ENCODE peak calls at places on chromosomes 4 and X, in nine cellular contexts. Y, S, Z, P, M, R, N, V and F are unnamed samples.

GRCh38 chrX:21764043-21764442 is 6.1 kb upstream of the SMPX start:
- DNase-seq in Y (no peak), S (no peak), Z (no peak), P (no peak), M (no peak), R (no peak), N (no peak), V (no peak), F (no peak)

GRCh38 chr4:17385403-17385802 is 126.5 kb downstream of the QDPR start:
- DNase-seq in Y (no peak), S (peak; percentile 39), Z (no peak), P (no peak), M (no peak), R (no peak), N (no peak), V (no peak), F (no peak)

GRCh38 chr4:112379306-112379705 is 82.1 kb downstream of the ALPK1 start:
- DNase-seq in Y (no peak), S (no peak), Z (no peak), P (no peak), M (peak; percentile 50), R (no peak), N (no peak), V (no peak), F (peak; percentile 24)

GRCh38 chr4:304987-305680 is at the start of gene ZNF732:
- DNase-seq in Y (no peak), S (no peak), Z (no peak), P (no peak), M (peak; percentile 96), R (no peak), N (no peak), V (no peak), F (peak; percentile 60)

GRCh38 chrX:80817002-80817401 is 7.3 kb upstream of the BRWD3 start:
- DNase-seq in Y (no peak), S (peak; percentile 13), Z (no peak), P (no peak), M (no peak), R (no peak), N (no peak), V (no peak), F (no peak)

GRCh38 chr4:22237155-22237751 is 278.6 kb downstream of the ADGRA3 start:
- DNase-seq in Y (peak; percentile 88), S (peak; percentile 27), Z (peak; percentile 68), P (no peak), M (peak; percentile 15), R (no peak), N (peak; percentile 87), V (no peak), F (no peak)

GRCh38 chr4:15778191-15778741 is at the start of gene CD38:
- DNase-seq in Y (peak; percentile 65), S (no peak), Z (no peak), P (no peak), M (no peak), R (no peak), N (peak; percentile 87), V (no peak), F (peak; percentile 62)

GRCh38 chr4:86493460-86493859 is 100.7 kb upstream of the PTPN13 start:
- DNase-seq in Y (no peak), S (no peak), Z (no peak), P (no peak), M (no peak), R (no peak), N (no peak), V (no peak), F (no peak)

GRCh38 chrX:153530411-153531145 is 13.1 kb downstream of the ATP2B3 start:
- DNase-seq in Y (no peak), S (no peak), Z (no peak), P (no peak), M (no peak), R (no peak), N (no peak), V (no peak), F (no peak)

GRCh38 chrX:25158635-25159034 is 142.9 kb upstream of the ARX start:
- DNase-seq in Y (no peak), S (peak; percentile 81), Z (no peak), P (no peak), M (no peak), R (no peak), N (no peak), V (no peak), F (no peak)

GRCh38 chr4:184328022-184328736 is 110.5 kb upstream of the ENPP6 start:
- DNase-seq in Y (no peak), S (peak; percentile 6), Z (no peak), P (no peak), M (no peak), R (no peak), N (no peak), V (no peak), F (no peak)

GRCh38 chrX:47579537-47579936 is 2.7 kb upstream of the TIMP1 start:
- DNase-seq in Y (no peak), S (peak; percentile 59), Z (no peak), P (no peak), M (no peak), R (no peak), N (no peak), V (no peak), F (no peak)

GRCh38 chr4:82984459-82984858 is 26.2 kb downstream of the LIN54 start:
- DNase-seq in Y (no peak), S (peak; percentile 56), Z (no peak), P (no peak), M (no peak), R (no peak), N (no peak), V (no peak), F (no peak)

GRCh38 chrX:12885508-12885907 is 18.6 kb downstream of the TLR7 start:
- DNase-seq in Y (no peak), S (no peak), Z (no peak), P (no peak), M (no peak), R (no peak), N (no peak), V (peak; percentile 4), F (no peak)

GRCh38 chr4:87805971-87806370 is 6.6 kb downstream of the IBSP start:
- DNase-seq in Y (no peak), S (peak; percentile 51), Z (no peak), P (no peak), M (no peak), R (no peak), N (no peak), V (no peak), F (no peak)

GRCh38 chr4:84530871-84531270 is 31.8 kb upstream of the NKX6-1 start:
- DNase-seq in Y (no peak), S (peak; percentile 65), Z (no peak), P (no peak), M (no peak), R (no peak), N (no peak), V (no peak), F (no peak)